ENCODE peak calls at places on chromosomes 6 and 20, in eight cellular contexts. J is mucosa of descending colon, U is OCI-LY7, M is transverse colon, H is PC-3, G is progenitor cell of endocrine pancreas, C is lower leg skin, P is cardiac fibroblast. N is an unnamed sample.

GRCh38 chr6:122710908-122711307 is 68.6 kb upstream of the FABP7 start:
- DNase-seq in J (no peak), U (no peak), M (no peak), H (no peak), G (no peak), C (no peak), P (no peak), N (no peak)

GRCh38 chr6:132818404-132819359 is 4.3 kb downstream of the RPS12 start:
- DNase-seq in J (no peak), U (peak; percentile 7), M (no peak), H (no peak), G (no peak), C (no peak), P (peak; percentile 31), N (no peak)

GRCh38 chr20:63740501-63741353 is 1.2 kb downstream of the SLC2A4RG start:
- DNase-seq in J (peak; percentile 93), U (peak; percentile 44), M (peak; percentile 93), H (peak; percentile 84), G (peak; percentile 76), C (peak; percentile 99), P (peak; percentile 95), N (peak; percentile 77)

GRCh38 chr6:169959129-169960002 is 207.9 kb downstream of the ERMARD start:
- DNase-seq in J (peak; percentile 30), U (peak; percentile 95), M (peak; percentile 73), H (no peak), G (no peak), C (peak; percentile 91), P (no peak), N (no peak)

GRCh38 chr20:145877-146276 is 3.5 kb downstream of the DEFB126 start:
- DNase-seq in J (no peak), U (no peak), M (no peak), H (no peak), G (no peak), C (no peak), P (no peak), N (no peak)

GRCh38 chr6:134894800-134895199 is 55.1 kb downstream of the ALDH8A1 start:
- DNase-seq in J (no peak), U (no peak), M (no peak), H (no peak), G (no peak), C (peak; percentile 10), P (no peak), N (no peak)

GRCh38 chr6:118748311-118749062 is 97.1 kb upstream of the CEP85L start:
- DNase-seq in J (no peak), U (no peak), M (no peak), H (peak; percentile 30), G (no peak), C (peak; percentile 87), P (no peak), N (peak; percentile 58)

GRCh38 chr6:127186889-127187288 is 68.4 kb downstream of the RSPO3 start:
- DNase-seq in J (peak; percentile 70), U (peak; percentile 21), M (peak; percentile 53), H (peak; percentile 54), G (peak; percentile 18), C (peak; percentile 88), P (peak; percentile 22), N (peak; percentile 89)

GRCh38 chr20:23129891-23130621 is 43.9 kb upstream of the CD93 start:
- DNase-seq in J (no peak), U (no peak), M (no peak), H (no peak), G (no peak), C (no peak), P (no peak), N (no peak)

GRCh38 chr20:52676282-52676995 is 295.7 kb upstream of the TSHZ2 start:
- DNase-seq in J (no peak), U (no peak), M (no peak), H (no peak), G (no peak), C (no peak), P (no peak), N (no peak)

GRCh38 chr6:133697666-133698065 is 191.2 kb upstream of the TCF21 start:
- DNase-seq in J (no peak), U (no peak), M (no peak), H (no peak), G (no peak), C (no peak), P (peak; percentile 34), N (peak; percentile 28)

GRCh38 chr6:23621026-23621425 is 505.0 kb upstream of the NRSN1 start:
- DNase-seq in J (no peak), U (no peak), M (no peak), H (no peak), G (no peak), C (no peak), P (peak; percentile 0), N (no peak)

GRCh38 chr6:110618591-110619267 is 142.3 kb upstream of the SLC22A16 start:
- DNase-seq in J (peak; percentile 9), U (peak; percentile 11), M (no peak), H (peak; percentile 57), G (no peak), C (no peak), P (peak; percentile 16), N (no peak)

GRCh38 chr6:130366011-130366963 is at the start of gene TMEM200A:
- DNase-seq in J (peak; percentile 30), U (no peak), M (peak; percentile 23), H (no peak), G (peak; percentile 60), C (peak; percentile 92), P (peak; percentile 60), N (peak; percentile 77)
- TF ChIP-seq CTCF in J (no peak), U (no peak), M (no peak), H (peak; percentile 10), G (peak; percentile 55), C (no peak), P (peak; percentile 10), N (no peak)

GRCh38 chr6:15574023-15574422 is 88.8 kb downstream of the DTNBP1 start:
- DNase-seq in J (no peak), U (no peak), M (no peak), H (no peak), G (no peak), C (no peak), P (no peak), N (no peak)
- TF ChIP-seq CTCF in J (no peak), U (no peak), M (no peak), H (no peak), G (no peak), C (no peak), P (no peak), N (no peak)

DNA sequence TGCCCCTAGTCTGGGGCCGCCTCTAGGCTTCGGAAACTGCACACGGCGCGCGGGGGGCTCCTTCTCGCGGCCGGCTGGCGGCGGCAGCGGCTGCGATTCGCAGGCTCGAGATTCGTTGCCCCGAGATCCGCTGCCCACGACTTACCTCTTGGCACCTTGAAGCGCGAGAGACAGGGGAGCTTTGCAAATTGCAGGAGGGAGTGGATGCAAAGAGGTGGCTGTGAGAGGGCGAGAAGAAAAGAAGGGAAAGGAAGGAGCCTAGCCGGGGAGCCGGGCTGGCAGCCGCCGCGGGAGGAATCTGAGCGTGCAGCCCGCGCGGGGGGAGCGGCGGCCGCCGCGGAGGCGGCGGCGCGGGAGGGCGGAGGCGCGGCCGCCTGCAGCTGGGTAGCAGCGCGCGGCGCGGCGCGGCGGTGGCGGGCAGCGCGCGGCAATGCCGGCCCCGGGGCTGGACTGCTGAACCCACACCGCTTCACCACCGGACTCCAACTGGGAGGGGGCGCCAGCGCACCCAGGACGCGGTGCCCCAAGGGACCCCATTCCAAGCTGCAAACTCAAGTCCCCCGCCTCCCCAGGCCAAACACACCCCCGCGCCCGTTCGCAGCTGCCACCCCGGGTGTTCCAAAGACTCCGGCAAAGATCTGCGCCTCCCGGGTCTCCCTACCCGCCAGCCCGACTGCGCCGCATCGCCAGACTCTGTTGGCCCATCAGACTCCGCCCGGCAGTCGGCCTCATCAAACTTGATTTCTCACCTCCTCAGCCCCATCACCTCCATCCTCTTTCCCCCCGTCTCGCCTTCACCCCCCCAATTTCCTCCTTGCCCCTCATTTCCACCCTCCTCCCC is 44.2 kb upstream of the SUPT3H start:
- DNase-seq in J (peak; percentile 48), U (peak; percentile 20), M (peak; percentile 66), H (peak; percentile 72), G (peak; percentile 29), C (peak; percentile 89), P (peak; percentile 79), N (peak; percentile 58)
- TF ChIP-seq CTCF in J (no peak), U (peak; percentile 16), M (no peak), H (peak; percentile 37), G (peak; percentile 24), C (no peak), P (peak; percentile 30), N (no peak)

GRCh38 chr6:63813531-63813930 is 177.9 kb downstream of the PHF3 start:
- DNase-seq in J (no peak), U (no peak), M (no peak), H (peak; percentile 13), G (no peak), C (no peak), P (peak; percentile 18), N (no peak)
- TF ChIP-seq CTCF in J (no peak), U (no peak), M (no peak), H (no peak), G (no peak), C (no peak), P (no peak), N (no peak)

DNA sequence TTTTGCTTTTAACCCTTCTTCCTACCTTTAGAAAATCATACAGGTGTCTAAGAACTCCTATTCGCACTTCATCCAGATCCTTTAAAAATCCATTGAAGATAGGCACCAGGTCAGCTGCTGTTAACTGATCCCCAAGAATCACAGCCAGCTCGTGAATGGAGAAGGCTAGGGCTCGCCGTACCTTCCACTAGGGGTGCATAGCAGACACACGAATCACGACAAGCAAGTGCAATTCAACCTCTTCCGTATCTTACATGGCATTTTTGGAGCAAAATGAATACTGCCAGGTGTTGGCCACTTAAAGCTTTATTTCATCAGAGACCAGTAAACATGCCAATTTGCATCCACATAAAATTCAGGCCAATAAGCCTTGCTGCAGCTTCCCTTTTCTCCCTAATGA is 10.8 kb upstream of the ANKRD60 start:
- DNase-seq in J (no peak), U (no peak), M (no peak), H (no peak), G (no peak), C (no peak), P (no peak), N (no peak)
- TF ChIP-seq CTCF in J (no peak), U (no peak), M (no peak), H (no peak), G (no peak), C (no peak), P (no peak), N (no peak)